ENCODE peak calls at places on chromosomes 3 and 15, in five cellular contexts. E is progenitor cell of endocrine pancreas, U is RWPE2, P is upper lobe of right lung, Q is fibroblast of villous mesenchyme. B is an unnamed sample.

GRCh38 chr3:102078864-102079808 is 229.8 kb downstream of the NFKBIZ start:
- DNase-seq in P (peak; percentile 71), U (no peak), Q (no peak), E (no peak), B (no peak)

GRCh38 chr15:53658827-53659226 is 100.6 kb downstream of the WDR72 start:
- DNase-seq in Q (no peak), U (no peak), P (no peak), E (no peak), B (no peak)

GRCh38 chr3:190514163-190515153 is 573 bp downstream of the IL1RAP start:
- DNase-seq in Q (peak; percentile 75), E (no peak), U (no peak), P (peak; percentile 83), B (no peak)

GRCh38 chr3:116148881-116149530 is 296.3 kb downstream of the LSAMP start:
- DNase-seq in U (no peak), Q (peak; percentile 7), E (no peak), P (no peak), B (no peak)

GRCh38 chr3:156525808-156526207 is 29.1 kb downstream of the SSR3 start:
- DNase-seq in Q (no peak), E (no peak), U (no peak), P (no peak), B (no peak)

GRCh38 chr3:34544136-34544535 is 745.7 kb downstream of the PDCD6IP start:
- DNase-seq in E (no peak), P (no peak), U (no peak), Q (no peak), B (no peak)

GRCh38 chr3:106945435-106945834 is 431.8 kb upstream of the CCDC54 start:
- DNase-seq in E (no peak), P (no peak), U (no peak), Q (peak; percentile 79), B (no peak)

GRCh38 chr15:76209523-76209922 is 101.7 kb downstream of the ETFA start:
- DNase-seq in Q (no peak), E (no peak), P (no peak), U (no peak), B (no peak)

GRCh38 chr3:74139648-74140047 is 474.8 kb downstream of the CNTN3 start:
- DNase-seq in U (no peak), Q (no peak), E (no peak), P (no peak), B (no peak)

B was measured in iPS DF 6.9.